ENCODE peak calls at places on chromosomes 3 and 15, in six cellular contexts. One of them, this sample, is unnamed.
A peak's percentile ranks its signal among the peaks of the same experiment; 100 is the strongest.

GRCh38 chr3:86958534-86958933 is 32.4 kb downstream of the VGLL3 start:
- DNase-seq in SK-N-SH: no peak
- DNase-seq in GM23338: peak; percentile 26
- DNase-seq in cardiac muscle cell: no peak
- DNase-seq in NB4: no peak
- DNase-seq in right lobe of liver: no peak
- DNase-seq in this sample: peak; percentile 85

GRCh38 chr3:65497846-65498245 is 540.9 kb downstream of the MAGI1 start:
- DNase-seq in GM23338: no peak
- DNase-seq in SK-N-SH: peak; percentile 56
- DNase-seq in cardiac muscle cell: no peak
- DNase-seq in right lobe of liver: no peak
- DNase-seq in NB4: no peak
- DNase-seq in this sample: no peak

GRCh38 chr3:67655364-67656121 is 1.1 kb upstream of the SUCLG2 start:
- DNase-seq in GM23338: no peak
- DNase-seq in SK-N-SH: no peak
- DNase-seq in NB4: peak; percentile 61
- DNase-seq in cardiac muscle cell: no peak
- DNase-seq in right lobe of liver: peak; percentile 53
- DNase-seq in this sample: peak; percentile 15

GRCh38 chr3:114319453-114319852 is 25.6 kb downstream of the TIGIT start:
- DNase-seq in NB4: no peak
- DNase-seq in cardiac muscle cell: peak; percentile 55
- DNase-seq in SK-N-SH: no peak
- DNase-seq in GM23338: peak; percentile 88
- DNase-seq in right lobe of liver: no peak
- DNase-seq in this sample: peak; percentile 77

GRCh38 chr15:100019601-100020000 is 286.4 kb upstream of the LYSMD4 start:
- DNase-seq in NB4: no peak
- DNase-seq in GM23338: no peak
- DNase-seq in SK-N-SH: no peak
- DNase-seq in right lobe of liver: no peak
- DNase-seq in cardiac muscle cell: no peak
- DNase-seq in this sample: no peak

GRCh38 chr15:78067328-78068241 is 9.9 kb downstream of the TBC1D2B start:
- DNase-seq in cardiac muscle cell: no peak
- DNase-seq in right lobe of liver: peak; percentile 78
- DNase-seq in SK-N-SH: peak; percentile 77
- DNase-seq in NB4: peak; percentile 31
- DNase-seq in GM23338: no peak
- DNase-seq in this sample: no peak

GRCh38 chr3:107753494-107753893 is 230.7 kb downstream of the BBX start:
- DNase-seq in SK-N-SH: peak; percentile 24
- DNase-seq in NB4: peak; percentile 60
- DNase-seq in right lobe of liver: no peak
- DNase-seq in GM23338: peak; percentile 64
- DNase-seq in cardiac muscle cell: peak; percentile 52
- DNase-seq in this sample: peak; percentile 57

GRCh38 chr3:114567774-114568173 is 273.9 kb downstream of the TIGIT start:
- DNase-seq in NB4: no peak
- DNase-seq in SK-N-SH: no peak
- DNase-seq in GM23338: no peak
- DNase-seq in right lobe of liver: peak; percentile 53
- DNase-seq in cardiac muscle cell: no peak
- DNase-seq in this sample: no peak

GRCh38 chr15:60265057-60265456 is 132.7 kb downstream of the ANXA2 start:
- DNase-seq in NB4: no peak
- DNase-seq in SK-N-SH: no peak
- DNase-seq in GM23338: no peak
- DNase-seq in right lobe of liver: no peak
- DNase-seq in cardiac muscle cell: no peak
- DNase-seq in this sample: no peak

GRCh38 chr3:100600181-100601042 is 9.0 kb upstream of the ADGRG7 start:
- DNase-seq in NB4: peak; percentile 54
- DNase-seq in GM23338: no peak
- DNase-seq in SK-N-SH: no peak
- DNase-seq in right lobe of liver: no peak
- DNase-seq in cardiac muscle cell: no peak
- DNase-seq in this sample: no peak

GRCh38 chr15:48017747-48018146 is 103.0 kb upstream of the SLC24A5 start:
- DNase-seq in NB4: no peak
- DNase-seq in GM23338: no peak
- DNase-seq in right lobe of liver: no peak
- DNase-seq in SK-N-SH: no peak
- DNase-seq in cardiac muscle cell: no peak
- DNase-seq in this sample: no peak

GRCh38 chr3:185317674-185318073 is 45.3 kb upstream of the MAP3K13 start:
- DNase-seq in GM23338: no peak
- DNase-seq in NB4: no peak
- DNase-seq in SK-N-SH: no peak
- DNase-seq in right lobe of liver: no peak
- DNase-seq in cardiac muscle cell: no peak
- DNase-seq in this sample: no peak

GRCh38 chr3:53518495-53518981 is 24.1 kb downstream of the CACNA1D start:
- DNase-seq in right lobe of liver: no peak
- DNase-seq in GM23338: no peak
- DNase-seq in cardiac muscle cell: no peak
- DNase-seq in SK-N-SH: no peak
- DNase-seq in NB4: peak; percentile 49
- DNase-seq in this sample: no peak

GRCh38 chr15:95440712-95441111 is 889.8 kb upstream of the NR2F2 start:
- DNase-seq in GM23338: no peak
- DNase-seq in NB4: no peak
- DNase-seq in right lobe of liver: no peak
- DNase-seq in SK-N-SH: no peak
- DNase-seq in cardiac muscle cell: no peak
- DNase-seq in this sample: peak; percentile 22

GRCh38 chr15:75713338-75713895 is 769 bp upstream of the CSPG4 start:
- DNase-seq in GM23338: peak; percentile 61
- DNase-seq in cardiac muscle cell: peak; percentile 72
- DNase-seq in NB4: no peak
- DNase-seq in right lobe of liver: peak; percentile 61
- DNase-seq in SK-N-SH: no peak
- DNase-seq in this sample: peak; percentile 72

GRCh38 chr3:173583496-173583895 is 186.0 kb downstream of the NLGN1 start:
- DNase-seq in NB4: no peak
- DNase-seq in GM23338: peak; percentile 84
- DNase-seq in cardiac muscle cell: no peak
- DNase-seq in SK-N-SH: no peak
- DNase-seq in right lobe of liver: no peak
- DNase-seq in this sample: no peak

GRCh38 chr3:173587055-173587454 is 189.5 kb downstream of the NLGN1 start:
- DNase-seq in SK-N-SH: no peak
- DNase-seq in right lobe of liver: no peak
- DNase-seq in NB4: no peak
- DNase-seq in GM23338: no peak
- DNase-seq in cardiac muscle cell: no peak
- DNase-seq in this sample: no peak

GRCh38 chr3:173584834-173585831 is 187.6 kb downstream of the NLGN1 start:
- DNase-seq in cardiac muscle cell: peak; percentile 72
- DNase-seq in NB4: no peak
- DNase-seq in GM23338: peak; percentile 82
- DNase-seq in SK-N-SH: peak; percentile 30
- DNase-seq in right lobe of liver: peak; percentile 46
- DNase-seq in this sample: peak; percentile 49

GRCh38 chr3:173586176-173586575 is 188.6 kb downstream of the NLGN1 start:
- DNase-seq in SK-N-SH: no peak
- DNase-seq in NB4: no peak
- DNase-seq in cardiac muscle cell: no peak
- DNase-seq in GM23338: no peak
- DNase-seq in right lobe of liver: no peak
- DNase-seq in this sample: no peak

GRCh38 chr3:173584093-173584833 is 186.7 kb downstream of the NLGN1 start:
- DNase-seq in SK-N-SH: peak; percentile 57
- DNase-seq in right lobe of liver: no peak
- DNase-seq in NB4: peak; percentile 15
- DNase-seq in GM23338: peak; percentile 77
- DNase-seq in cardiac muscle cell: peak; percentile 70
- DNase-seq in this sample: peak; percentile 49
- H3K4me3 ChIP-seq in SK-N-SH: peak overlapping the region; percentile 94
- H3K4me3 ChIP-seq in right lobe of liver: no peak overlapping the region
- H3K4me3 ChIP-seq in NB4: no peak overlapping the region
- H3K4me3 ChIP-seq in GM23338: peak overlapping the region; percentile 69
- H3K4me3 ChIP-seq in cardiac muscle cell: peak overlapping the region; percentile 36
- H3K4me3 ChIP-seq in this sample: peak overlapping the region; percentile 42

GRCh38 chr3:139506792-139507191 is 30.5 kb upstream of the RBP2 start:
- DNase-seq in NB4: no peak
- DNase-seq in SK-N-SH: no peak
- DNase-seq in cardiac muscle cell: no peak
- DNase-seq in GM23338: peak; percentile 38
- DNase-seq in right lobe of liver: no peak
- DNase-seq in this sample: no peak
- TF ChIP-seq CTCF in NB4: no peak
- TF ChIP-seq CTCF in SK-N-SH: no peak
- TF ChIP-seq CTCF in cardiac muscle cell: no peak
- TF ChIP-seq CTCF in GM23338: peak; percentile 64
- TF ChIP-seq CTCF in right lobe of liver: no peak
- TF ChIP-seq CTCF in this sample: no peak

GRCh38 chr15:96948981-96949380 is 618.5 kb downstream of the NR2F2 start:
- DNase-seq in cardiac muscle cell: no peak
- DNase-seq in SK-N-SH: no peak
- DNase-seq in NB4: peak; percentile 11
- DNase-seq in GM23338: no peak
- DNase-seq in right lobe of liver: no peak
- DNase-seq in this sample: peak; percentile 2

GRCh38 chr15:96947296-96947695 is 616.8 kb downstream of the NR2F2 start:
- DNase-seq in cardiac muscle cell: no peak
- DNase-seq in right lobe of liver: no peak
- DNase-seq in GM23338: peak; percentile 37
- DNase-seq in SK-N-SH: no peak
- DNase-seq in NB4: no peak
- DNase-seq in this sample: no peak

DNA sequence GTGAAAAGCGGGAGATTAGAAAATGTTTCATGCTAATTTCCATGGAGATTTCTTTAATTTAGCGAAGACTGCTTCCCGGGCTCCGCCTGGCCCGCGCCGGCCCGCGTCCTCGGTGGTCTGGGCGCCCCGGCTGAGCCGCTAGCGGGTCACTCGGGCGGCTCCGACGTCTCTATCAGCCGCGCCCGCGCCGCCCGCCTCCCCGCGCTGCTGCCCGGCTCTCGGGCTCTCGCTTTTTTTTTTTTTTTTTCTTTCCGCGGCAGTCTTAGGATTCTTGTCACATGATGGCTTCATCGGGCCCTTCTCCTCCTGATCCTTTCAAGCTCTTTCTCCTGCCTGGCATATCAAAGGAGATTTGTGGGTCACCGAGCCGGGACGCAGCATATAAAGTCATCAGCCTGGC is 617.3 kb downstream of the NR2F2 start:
- DNase-seq in right lobe of liver: no peak
- DNase-seq in NB4: no peak
- DNase-seq in SK-N-SH: peak; percentile 10
- DNase-seq in GM23338: peak; percentile 80
- DNase-seq in cardiac muscle cell: peak; percentile 77
- DNase-seq in this sample: peak; percentile 37
- H3K4me3 ChIP-seq in right lobe of liver: no peak overlapping the region
- H3K4me3 ChIP-seq in NB4: no peak overlapping the region
- H3K4me3 ChIP-seq in SK-N-SH: no peak overlapping the region
- H3K4me3 ChIP-seq in GM23338: peak overlapping the region; percentile 61
- H3K4me3 ChIP-seq in cardiac muscle cell: peak overlapping the region; percentile 31
- H3K4me3 ChIP-seq in this sample: no peak overlapping the region

GRCh38 chr3:133880287-133880686 is 15.4 kb downstream of the RAB6B start:
- DNase-seq in NB4: no peak
- DNase-seq in cardiac muscle cell: no peak
- DNase-seq in right lobe of liver: no peak
- DNase-seq in GM23338: no peak
- DNase-seq in SK-N-SH: no peak
- DNase-seq in this sample: no peak
- TF ChIP-seq CTCF in NB4: no peak
- TF ChIP-seq CTCF in cardiac muscle cell: no peak
- TF ChIP-seq CTCF in right lobe of liver: no peak
- TF ChIP-seq CTCF in GM23338: no peak
- TF ChIP-seq CTCF in SK-N-SH: no peak
- TF ChIP-seq CTCF in this sample: no peak

GRCh38 chr3:43892535-43892934 is 201.8 kb downstream of the ABHD5 start:
- DNase-seq in right lobe of liver: no peak
- DNase-seq in SK-N-SH: no peak
- DNase-seq in NB4: peak; percentile 16
- DNase-seq in cardiac muscle cell: no peak
- DNase-seq in GM23338: no peak
- DNase-seq in this sample: no peak
- H3K4me3 ChIP-seq in right lobe of liver: no peak overlapping the region
- H3K4me3 ChIP-seq in SK-N-SH: no peak overlapping the region
- H3K4me3 ChIP-seq in NB4: no peak overlapping the region
- H3K4me3 ChIP-seq in cardiac muscle cell: no peak overlapping the region
- H3K4me3 ChIP-seq in GM23338: no peak overlapping the region
- H3K4me3 ChIP-seq in this sample: no peak overlapping the region

DNA sequence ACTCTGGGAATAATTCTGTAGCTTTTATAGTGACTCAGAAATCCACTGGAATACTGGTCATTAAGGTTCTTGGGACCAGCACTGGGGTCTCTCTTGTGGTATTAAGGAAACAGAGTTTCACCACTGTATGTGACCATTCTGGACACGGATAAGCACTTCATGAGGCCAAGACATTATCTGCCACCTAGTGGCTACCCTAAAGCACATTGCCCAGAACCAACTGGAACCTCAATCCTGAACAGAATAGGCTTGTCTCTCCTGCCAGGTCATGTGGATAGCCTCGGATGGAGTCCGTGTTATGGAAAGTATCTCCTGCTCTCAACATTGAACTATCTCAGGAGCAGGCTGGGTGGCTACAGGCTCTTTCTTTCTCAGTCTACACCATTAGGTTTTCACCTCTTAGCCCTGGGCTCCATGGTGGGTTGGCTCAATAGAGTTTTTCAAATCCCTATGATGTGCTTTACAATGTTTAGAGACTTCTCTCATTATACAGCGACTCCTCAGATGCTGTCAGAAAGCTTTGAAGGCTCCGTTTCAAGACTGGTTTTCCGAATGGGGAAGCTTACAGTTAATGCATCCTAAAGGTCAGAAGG is 167.6 kb upstream of the ST8SIA2 start:
- DNase-seq in SK-N-SH: peak; percentile 22
- DNase-seq in NB4: peak; percentile 25
- DNase-seq in cardiac muscle cell: peak; percentile 34
- DNase-seq in GM23338: peak; percentile 62
- DNase-seq in right lobe of liver: no peak
- DNase-seq in this sample: peak; percentile 12
- TF ChIP-seq CTCF in SK-N-SH: peak; percentile 28
- TF ChIP-seq CTCF in NB4: peak; percentile 55
- TF ChIP-seq CTCF in cardiac muscle cell: peak; percentile 21
- TF ChIP-seq CTCF in GM23338: peak; percentile 85
- TF ChIP-seq CTCF in right lobe of liver: peak; percentile 72
- TF ChIP-seq CTCF in this sample: no peak

DNA sequence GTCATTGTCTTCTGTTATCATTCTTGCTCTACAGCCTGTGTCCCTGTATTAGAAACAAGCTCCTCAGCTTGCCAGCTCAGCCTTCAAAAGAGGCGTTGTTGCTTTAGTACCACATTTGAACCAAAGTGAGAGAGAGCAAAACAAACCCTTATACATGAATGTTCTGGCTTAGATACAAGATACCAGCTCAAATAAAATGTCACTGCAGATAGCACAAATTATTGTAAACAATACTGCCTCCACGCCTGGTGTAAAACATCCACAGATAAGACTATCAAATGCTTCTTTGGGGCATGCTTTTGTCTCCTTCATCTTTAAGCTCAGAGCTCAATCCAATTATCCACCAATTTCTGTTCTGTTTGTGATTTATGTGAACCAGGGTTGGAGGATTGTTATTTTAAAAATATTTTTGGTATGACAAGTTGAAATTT is 403.6 kb upstream of the CDIN1 start:
- DNase-seq in right lobe of liver: no peak
- DNase-seq in SK-N-SH: peak; percentile 4
- DNase-seq in cardiac muscle cell: no peak
- DNase-seq in GM23338: no peak
- DNase-seq in NB4: no peak
- DNase-seq in this sample: no peak
- H3K4me3 ChIP-seq in right lobe of liver: no peak overlapping the region
- H3K4me3 ChIP-seq in SK-N-SH: no peak overlapping the region
- H3K4me3 ChIP-seq in cardiac muscle cell: no peak overlapping the region
- H3K4me3 ChIP-seq in GM23338: no peak overlapping the region
- H3K4me3 ChIP-seq in NB4: no peak overlapping the region
- H3K4me3 ChIP-seq in this sample: no peak overlapping the region

This sample was measured in cardiac fibroblast.